ENCODE peak calls at places on chromosomes 5 and 9, in five cellular contexts. W, I, P, A and C are unnamed samples.

GRCh38 chr5:151612689-151613427 is 21.7 kb upstream of the FAT2 start:
- DNase-seq in W (no peak), I (no peak), P (peak; percentile 33), A (no peak), C (peak; percentile 67)

GRCh38 chr9:34072410-34072809 is 23.7 kb upstream of the UBAP2 start:
- DNase-seq in W (no peak), I (no peak), P (no peak), A (no peak), C (no peak)

GRCh38 chr9:14262836-14263235 is 51.1 kb downstream of the NFIB start:
- DNase-seq in W (no peak), I (no peak), P (no peak), A (no peak), C (no peak)

GRCh38 chr5:172380261-172380991 is 73.9 kb downstream of the SH3PXD2B start:
- DNase-seq in W (peak; percentile 5), I (no peak), P (no peak), A (no peak), C (no peak)

GRCh38 chr9:96051423-96051822 is 175.9 kb downstream of the ERCC6L2 start:
- DNase-seq in W (no peak), I (no peak), P (no peak), A (no peak), C (no peak)

GRCh38 chr9:91758491-91758981 is 191.5 kb downstream of the ROR2 start:
- DNase-seq in W (peak; percentile 29), I (no peak), P (peak; percentile 30), A (no peak), C (peak; percentile 50)

GRCh38 chr5:641331-641765 is 29.2 kb downstream of the CEP72 start:
- DNase-seq in W (no peak), I (no peak), P (no peak), A (no peak), C (no peak)

GRCh38 chr9:19931066-19931465 is 142.2 kb upstream of the SLC24A2 start:
- DNase-seq in W (no peak), I (no peak), P (no peak), A (no peak), C (no peak)

GRCh38 chr5:83567741-83568530 is 96.4 kb downstream of the VCAN start:
- DNase-seq in W (no peak), I (no peak), P (no peak), A (no peak), C (peak; percentile 62)

GRCh38 chr9:5843450-5844249 is 10.7 kb upstream of the ERMP1 start:
- DNase-seq in W (no peak), I (no peak), P (no peak), A (no peak), C (peak; percentile 77)

GRCh38 chr9:128116104-128117083 is 11.1 kb downstream of the PTGES2 start:
- DNase-seq in W (peak; percentile 15), I (no peak), P (no peak), A (peak; percentile 30), C (no peak)

GRCh38 chr9:18756712-18757125 is 276.3 kb downstream of the SAXO1 start:
- DNase-seq in W (no peak), I (no peak), P (no peak), A (no peak), C (no peak)

GRCh38 chr9:122991370-122991830 is 42.1 kb upstream of the GPR21 start:
- DNase-seq in W (peak; percentile 72), I (no peak), P (peak; percentile 4), A (peak; percentile 51), C (peak; percentile 90)

GRCh38 chr5:154642499-154643245 is 112.5 kb upstream of the LARP1 start:
- DNase-seq in W (peak; percentile 29), I (peak; percentile 37), P (no peak), A (no peak), C (no peak)

GRCh38 chr9:14322211-14323082 is 8.5 kb upstream of the NFIB start:
- DNase-seq in W (peak; percentile 90), I (no peak), P (peak; percentile 67), A (peak; percentile 95), C (peak; percentile 92)

GRCh38 chr5:26329562-26330189 is 708.7 kb downstream of the CDH9 start:
- DNase-seq in W (no peak), I (no peak), P (no peak), A (no peak), C (peak; percentile 4)

GRCh38 chr5:176628406-176629228 is 1.7 kb downstream of the SNCB start:
- DNase-seq in W (no peak), I (no peak), P (no peak), A (no peak), C (no peak)

GRCh38 chr9:98678244-98678842 is 30.4 kb downstream of the GABBR2 start:
- DNase-seq in W (no peak), I (no peak), P (peak; percentile 9), A (no peak), C (no peak)

GRCh38 chr9:79300153-79300552 is 271.6 kb upstream of the TLE4 start:
- DNase-seq in W (no peak), I (no peak), P (no peak), A (no peak), C (no peak)

GRCh38 chr5:2204366-2205184 is 321.9 kb upstream of the IRX4 start:
- DNase-seq in W (no peak), I (no peak), P (no peak), A (no peak), C (no peak)

GRCh38 chr9:573551-574410 is 267.7 kb upstream of the DMRT1 start:
- DNase-seq in W (no peak), I (no peak), P (no peak), A (no peak), C (peak; percentile 77)

GRCh38 chr9:91676042-91676441 is 252.4 kb upstream of the NFIL3 start:
- DNase-seq in W (no peak), I (no peak), P (no peak), A (no peak), C (peak; percentile 3)

GRCh38 chr5:54669845-54670635 is 152.5 kb downstream of the SNX18 start:
- DNase-seq in W (no peak), I (peak; percentile 61), P (no peak), A (no peak), C (no peak)